ENCODE peak calls at places on chromosome 15, in nine cellular contexts. R is T-helper 9 cell; W is stimulated activated CD4-positive, alpha-beta T cell treated with anti-CD3 and anti-CD28 coated beads, Interleukin-4, amount 100 ng/mL, for 48 hours; G is NCI-H524; K is ELR; Q is psoas muscle; C is M059J; E is fibroblast of mammary gland; N is Right ventricle myocardium superior. H is an unnamed sample.

GRCh38 chr15:31442203-31443090 is 115.8 kb downstream of the KLF13 start:
- DNase-seq in R (no peak), W (no peak), G (peak), K (peak), Q (no peak), C (peak), E (peak), N (no peak), H (peak)

GRCh38 chr15:96428742-96429141 is 98.2 kb downstream of the NR2F2 start:
- DNase-seq in R (no peak), W (no peak), G (no peak), K (peak), Q (peak), C (peak), E (peak), N (no peak), H (peak)

GRCh38 chr15:75067123-75067854 is 43.9 kb downstream of the PPCDC start:
- DNase-seq in R (no peak), W (peak), G (no peak), K (peak), Q (no peak), C (peak), E (peak), N (no peak), H (peak)

GRCh38 chr15:58951388-58952060 is 18.0 kb upstream of the SLTM start:
- DNase-seq in R (no peak), W (no peak), G (no peak), K (peak), Q (no peak), C (peak), E (peak), N (no peak), H (peak)

GRCh38 chr15:80591471-80591870 is 103.6 kb upstream of the ABHD17C start:
- DNase-seq in R (no peak), W (no peak), G (no peak), K (no peak), Q (no peak), C (no peak), E (no peak), N (no peak), H (no peak)

GRCh38 chr15:101115318-101115886 is 136.4 kb downstream of the CHSY1 start:
- DNase-seq in R (no peak), W (no peak), G (no peak), K (no peak), Q (no peak), C (no peak), E (peak), N (no peak), H (no peak)

GRCh38 chr15:59687831-59688230 is 1.3 kb downstream of the BNIP2 start:
- DNase-seq in R (no peak), W (no peak), G (peak), K (peak), Q (no peak), C (no peak), E (peak), N (no peak), H (peak)

GRCh38 chr15:70243686-70244540 is 146.2 kb upstream of the TLE3 start:
- DNase-seq in R (no peak), W (no peak), G (peak), K (no peak), Q (no peak), C (peak), E (no peak), N (no peak), H (no peak)

GRCh38 chr15:58957101-58957973 is 23.9 kb upstream of the SLTM start:
- DNase-seq in R (peak), W (peak), G (peak), K (peak), Q (no peak), C (peak), E (peak), N (no peak), H (peak)

GRCh38 chr15:96992817-96993216 is 662.3 kb downstream of the NR2F2 start:
- DNase-seq in R (no peak), W (no peak), G (no peak), K (peak), Q (no peak), C (peak), E (no peak), N (no peak), H (peak)

GRCh38 chr15:44535509-44536297 is 1.2 kb upstream of the EIF3J start:
- DNase-seq in R (peak), W (no peak), G (no peak), K (peak), Q (no peak), C (no peak), E (no peak), N (no peak), H (peak)

GRCh38 chr15:93497256-93497655 is 408.2 kb upstream of the RGMA start:
- DNase-seq in R (no peak), W (no peak), G (no peak), K (no peak), Q (no peak), C (no peak), E (no peak), N (no peak), H (no peak)

GRCh38 chr15:71355268-71355667 is 240.0 kb downstream of the THSD4 start:
- DNase-seq in R (no peak), W (no peak), G (no peak), K (no peak), Q (no peak), C (no peak), E (no peak), N (no peak), H (no peak)

GRCh38 chr15:98599911-98600685 is 48.2 kb upstream of the IGF1R start:
- DNase-seq in R (no peak), W (peak), G (no peak), K (peak), Q (peak), C (peak), E (peak), N (peak), H (peak)

GRCh38 chr15:45088801-45089711 is 24.9 kb downstream of the DUOX2 start:
- DNase-seq in R (no peak), W (no peak), G (no peak), K (peak), Q (no peak), C (peak), E (peak), N (no peak), H (peak)

GRCh38 chr15:50697109-50697797 is 10.7 kb upstream of the TRPM7 start:
- DNase-seq in R (no peak), W (no peak), G (no peak), K (peak), Q (no peak), C (peak), E (no peak), N (no peak), H (no peak)

GRCh38 chr15:40217166-40217785 is 21.6 kb upstream of the PAK6 start:
- DNase-seq in R (no peak), W (peak), G (peak), K (peak), Q (no peak), C (peak), E (peak), N (no peak), H (peak)

GRCh38 chr15:41911691-41912345 is 18.0 kb upstream of the SPTBN5 start:
- DNase-seq in R (no peak), W (no peak), G (no peak), K (no peak), Q (no peak), C (no peak), E (no peak), N (no peak), H (no peak)

GRCh38 chr15:87959080-87959479 is 297.5 kb downstream of the NTRK3 start:
- DNase-seq in R (no peak), W (no peak), G (no peak), K (no peak), Q (no peak), C (no peak), E (no peak), N (no peak), H (no peak)

GRCh38 chr15:69780374-69780773 is 317.3 kb downstream of the TLE3 start:
- DNase-seq in R (no peak), W (no peak), G (no peak), K (peak), Q (no peak), C (peak), E (peak), N (no peak), H (no peak)

GRCh38 chr15:29045717-29046116 is 159.9 kb downstream of the APBA2 start:
- DNase-seq in R (no peak), W (peak), G (no peak), K (peak), Q (no peak), C (peak), E (peak), N (no peak), H (peak)

GRCh38 chr15:57223345-57223744 is 153.0 kb upstream of the CGNL1 start:
- DNase-seq in R (no peak), W (no peak), G (no peak), K (no peak), Q (no peak), C (no peak), E (no peak), N (no peak), H (no peak)

GRCh38 chr15:25801586-25802284 is 61.4 kb downstream of the ATP10A start:
- DNase-seq in R (no peak), W (no peak), G (no peak), K (no peak), Q (no peak), C (no peak), E (no peak), N (no peak), H (no peak)

GRCh38 chr15:83289160-83289559 is 4.7 kb upstream of the BNC1 start:
- DNase-seq in R (no peak), W (no peak), G (no peak), K (peak), Q (no peak), C (peak), E (peak), N (no peak), H (no peak)

GRCh38 chr15:24747376-24747775 is 71.8 kb downstream of the NPAP1 start:
- DNase-seq in R (no peak), W (no peak), G (no peak), K (no peak), Q (no peak), C (no peak), E (no peak), N (no peak), H (no peak)

GRCh38 chr15:37081985-37082384 is 18.4 kb downstream of the MEIS2 start:
- DNase-seq in R (no peak), W (no peak), G (no peak), K (no peak), Q (no peak), C (no peak), E (no peak), N (no peak), H (no peak)

GRCh38 chr15:91258436-91258779 is 158.4 kb downstream of the SV2B start:
- DNase-seq in R (no peak), W (no peak), G (no peak), K (peak), Q (no peak), C (peak), E (no peak), N (no peak), H (peak)

GRCh38 chr15:46441294-46442062 is 806.6 kb downstream of the SQOR start:
- DNase-seq in R (no peak), W (no peak), G (peak), K (peak), Q (no peak), C (peak), E (peak), N (no peak), H (peak)

GRCh38 chr15:68820205-68820588 is 498 bp downstream of the ANP32A start:
- DNase-seq in R (peak), W (peak), G (peak), K (peak), Q (peak), C (peak), E (peak), N (peak), H (no peak)

GRCh38 chr15:91067026-91067425 is 33.0 kb upstream of the SV2B start:
- DNase-seq in R (no peak), W (no peak), G (no peak), K (peak), Q (no peak), C (peak), E (peak), N (no peak), H (peak)

GRCh38 chr15:25670025-25670554 is 193.0 kb downstream of the ATP10A start:
- DNase-seq in R (no peak), W (no peak), G (peak), K (no peak), Q (peak), C (no peak), E (peak), N (peak), H (no peak)

GRCh38 chr15:64149424-64150235 is 1.9 kb upstream of the SNX22 start:
- DNase-seq in R (no peak), W (no peak), G (peak), K (peak), Q (no peak), C (peak), E (peak), N (no peak), H (no peak)

GRCh38 chr15:92117301-92117731 is 263.8 kb downstream of the SLCO3A1 start:
- DNase-seq in R (no peak), W (no peak), G (no peak), K (no peak), Q (no peak), C (no peak), E (peak), N (no peak), H (no peak)

GRCh38 chr15:58604455-58604923 is 145.0 kb downstream of the ADAM10 start:
- DNase-seq in R (no peak), W (no peak), G (no peak), K (no peak), Q (no peak), C (no peak), E (no peak), N (no peak), H (no peak)

GRCh38 chr15:83475551-83475950 is 28.4 kb downstream of the SH3GL3 start:
- DNase-seq in R (no peak), W (no peak), G (no peak), K (peak), Q (no peak), C (peak), E (peak), N (no peak), H (peak)

GRCh38 chr15:68574629-68575028 is 4.2 kb upstream of the CORO2B start:
- DNase-seq in R (no peak), W (no peak), G (no peak), K (no peak), Q (peak), C (no peak), E (no peak), N (no peak), H (no peak)

GRCh38 chr15:43934480-43934879 is 107.7 kb downstream of the WDR76 start:
- DNase-seq in R (no peak), W (no peak), G (no peak), K (peak), Q (no peak), C (peak), E (no peak), N (no peak), H (peak)